ENCODE peak calls at places on chromosomes 12 and 14, in ten cellular contexts. T, C, N, M, F, V, L, S, Z and A are unnamed samples.

GRCh38 chr12:105113094-105113493 is 5.6 kb downstream of the WASHC4 start:
- DNase-seq in T (no peak), C (no peak), N (no peak), M (no peak), F (no peak), V (no peak), L (no peak), S (no peak), Z (no peak), A (no peak)

GRCh38 chr12:82687020-82687951 is 580 bp downstream of the TMTC2 start:
- DNase-seq in T (peak), C (peak), N (peak), M (peak), F (peak), V (peak), L (peak), S (peak), Z (peak), A (peak)

GRCh38 chr14:27672047-27672446 is 1074.2 kb upstream of the NOVA1 start:
- DNase-seq in T (no peak), C (no peak), N (no peak), M (no peak), F (no peak), V (no peak), L (no peak), S (no peak), Z (peak), A (no peak)

GRCh38 chr14:91330111-91330696 is 85.7 kb upstream of the GPR68 start:
- DNase-seq in T (no peak), C (no peak), N (no peak), M (no peak), F (no peak), V (no peak), L (no peak), S (no peak), Z (no peak), A (no peak)

GRCh38 chr12:28550757-28551381 is 360.6 kb downstream of the CCDC91 start:
- DNase-seq in T (no peak), C (no peak), N (peak), M (no peak), F (no peak), V (no peak), L (no peak), S (no peak), Z (peak), A (no peak)

GRCh38 chr12:3458041-3458440 is 33.0 kb upstream of the PRMT8 start:
- DNase-seq in T (no peak), C (no peak), N (peak), M (no peak), F (peak), V (no peak), L (no peak), S (no peak), Z (peak), A (no peak)

GRCh38 chr12:116687888-116688287 is 50.0 kb downstream of the SPRING1 start:
- DNase-seq in T (no peak), C (no peak), N (peak), M (peak), F (no peak), V (no peak), L (peak), S (peak), Z (peak), A (peak)

GRCh38 chr14:23559010-23559920 is 3.2 kb downstream of the THTPA start:
- DNase-seq in T (peak), C (no peak), N (peak), M (peak), F (no peak), V (no peak), L (peak), S (peak), Z (peak), A (no peak)

GRCh38 chr12:109701064-109701463 is 12.6 kb upstream of the FAM222A start:
- DNase-seq in T (no peak), C (no peak), N (no peak), M (no peak), F (no peak), V (no peak), L (no peak), S (no peak), Z (no peak), A (no peak)

GRCh38 chr12:90120627-90121026 is 412.0 kb upstream of the ATP2B1 start:
- DNase-seq in T (no peak), C (no peak), N (no peak), M (no peak), F (no peak), V (no peak), L (no peak), S (no peak), Z (no peak), A (no peak)

GRCh38 chr12:76226956-76227355 is 121.3 kb downstream of the BBS10 start:
- DNase-seq in T (no peak), C (no peak), N (no peak), M (no peak), F (no peak), V (no peak), L (no peak), S (no peak), Z (no peak), A (no peak)

GRCh38 chr14:100409016-100409385 is 85.9 kb downstream of the SLC25A47 start:
- DNase-seq in T (no peak), C (no peak), N (no peak), M (no peak), F (no peak), V (no peak), L (no peak), S (no peak), Z (no peak), A (no peak)

GRCh38 chr12:80118565-80119337 is 19.4 kb downstream of the OTOGL start:
- DNase-seq in T (no peak), C (no peak), N (no peak), M (no peak), F (no peak), V (no peak), L (no peak), S (no peak), Z (no peak), A (peak)

GRCh38 chr12:54622463-54623183 is 12.1 kb downstream of the LACRT start:
- DNase-seq in T (no peak), C (no peak), N (no peak), M (no peak), F (no peak), V (no peak), L (no peak), S (no peak), Z (peak), A (no peak)

GRCh38 chr12:19624000-19624399 is 184.7 kb downstream of the AEBP2 start:
- DNase-seq in T (no peak), C (no peak), N (no peak), M (no peak), F (no peak), V (no peak), L (no peak), S (no peak), Z (no peak), A (no peak)

GRCh38 chr12:130881046-130881445 is 9.2 kb downstream of the RAN start:
- DNase-seq in T (no peak), C (no peak), N (no peak), M (no peak), F (no peak), V (no peak), L (no peak), S (no peak), Z (no peak), A (no peak)

GRCh38 chr12:19946549-19946948 is 421.8 kb upstream of the PDE3A start:
- DNase-seq in T (no peak), C (no peak), N (peak), M (no peak), F (no peak), V (no peak), L (no peak), S (no peak), Z (peak), A (no peak)